ENCODE peak calls at places on chromosomes 2 and 18, in six cellular contexts. C is GM12878, J is HepG2, T is H1, N is K562, Q is SK-N-SH. I is an unnamed sample.

GRCh38 chr2:238921681-238922319 is 73.9 kb downstream of the TWIST2 start:
- DNase-seq in J (no peak), C (no peak), Q (no peak), T (no peak), N (no peak), I (no peak)

GRCh38 chr2:23523651-23524260 is 138.8 kb downstream of the KLHL29 start:
- DNase-seq in J (no peak), N (no peak), Q (no peak), T (no peak), C (no peak), I (no peak)

GRCh38 chr2:72293620-72294019 is 146.0 kb upstream of the CYP26B1 start:
- DNase-seq in C (no peak), N (no peak), Q (no peak), T (no peak), J (no peak), I (no peak)

GRCh38 chr2:182182436-182182835 is 196.8 kb downstream of the PPP1R1C start:
- DNase-seq in J (no peak), Q (no peak), N (no peak), T (no peak), C (no peak), I (no peak)

GRCh38 chr18:60664736-60665135 is 292.2 kb upstream of the MC4R start:
- DNase-seq in C (no peak), Q (no peak), N (no peak), J (no peak), T (no peak), I (no peak)

GRCh38 chr2:169757778-169758177 is 24.1 kb downstream of the KLHL23 start:
- DNase-seq in T (no peak), Q (no peak), N (no peak), C (no peak), J (no peak), I (no peak)

GRCh38 chr18:11501352-11501751 is 108.0 kb upstream of the SLC35G4 start:
- DNase-seq in T (no peak), J (peak; percentile 68), Q (no peak), N (no peak), C (no peak), I (no peak)

GRCh38 chr2:118577202-118577601 is 270.2 kb downstream of the EN1 start:
- DNase-seq in T (no peak), C (no peak), N (no peak), J (no peak), Q (no peak), I (no peak)

DNA sequence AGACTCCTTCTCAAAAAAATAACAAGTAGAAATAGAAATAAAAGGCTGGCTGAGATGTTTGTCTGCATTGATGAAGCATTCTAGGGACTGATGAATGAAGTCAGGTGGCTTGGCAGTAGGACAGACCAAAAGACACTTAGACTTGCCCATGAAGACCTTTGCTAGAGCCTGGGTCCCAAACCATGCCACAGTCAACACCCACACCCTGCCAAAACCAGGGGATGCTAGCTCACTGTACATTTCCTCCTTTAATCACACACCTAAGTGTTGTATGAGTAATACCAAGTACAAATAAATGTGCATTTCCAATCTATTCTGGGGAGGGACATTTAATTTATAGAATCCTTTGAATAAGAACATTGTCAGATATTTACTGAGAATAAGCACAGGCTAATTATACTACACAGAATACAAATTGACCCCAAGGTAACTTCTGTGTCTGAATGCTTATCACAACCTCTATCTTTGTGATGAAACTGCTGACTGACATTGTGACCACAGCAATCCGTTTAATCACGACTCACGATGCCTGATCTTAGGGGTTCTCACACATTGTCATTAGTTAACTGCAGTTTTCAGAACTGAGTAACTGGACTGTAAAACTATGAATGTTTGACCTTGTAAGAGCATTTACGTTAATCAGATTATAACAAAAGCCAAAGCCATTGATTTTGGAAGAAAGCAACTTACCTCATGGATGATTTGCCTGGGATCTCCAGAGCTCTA is 10.5 kb upstream of the NOL10 start:
- DNase-seq in N (no peak), C (no peak), T (no peak), J (no peak), Q (no peak), I (no peak)
- TF ChIP-seq GABPA in N (no peak), C (no peak), T (no peak), J (no peak), Q (no peak), I (no peak)

GRCh38 chr2:101516833-101517690 is 42.1 kb upstream of the RFX8 start:
- DNase-seq in T (no peak), N (no peak), J (peak; percentile 75), C (no peak), Q (no peak), I (peak; percentile 88)
- TF ChIP-seq GABPA in T (no peak), N (no peak), J (no peak), C (no peak), Q (peak; percentile 50), I (peak; percentile 17)

GRCh38 chr2:200335657-200336056 is 29.2 kb downstream of the SPATS2L start:
- DNase-seq in Q (no peak), N (no peak), T (no peak), J (peak; percentile 31), C (no peak), I (no peak)
- TF ChIP-seq GABPA in Q (no peak), N (no peak), T (no peak), J (no peak), C (no peak), I (no peak)

GRCh38 chr2:98175811-98176210 is 88.8 kb downstream of the VWA3B start:
- DNase-seq in C (no peak), T (peak; percentile 36), Q (no peak), J (no peak), N (no peak), I (no peak)
- TF ChIP-seq GABPA in C (no peak), T (no peak), Q (no peak), J (no peak), N (no peak), I (no peak)

GRCh38 chr2:237604960-237605359 is 14.4 kb upstream of the RAB17 start:
- DNase-seq in T (no peak), C (no peak), N (no peak), Q (no peak), J (peak; percentile 64), I (no peak)
- TF ChIP-seq GABPA in T (no peak), C (no peak), N (no peak), Q (no peak), J (no peak), I (no peak)

GRCh38 chr18:31649449-31649848 is 34.9 kb downstream of the B4GALT6 start:
- DNase-seq in T (no peak), Q (no peak), J (no peak), N (no peak), C (no peak), I (no peak)

GRCh38 chr18:31648458-31648857 is 35.9 kb downstream of the B4GALT6 start:
- DNase-seq in T (no peak), C (no peak), J (no peak), N (no peak), Q (no peak), I (no peak)

GRCh38 chr18:31647354-31647753 is 37.0 kb downstream of the B4GALT6 start:
- DNase-seq in C (no peak), J (peak; percentile 26), Q (no peak), N (no peak), T (no peak), I (no peak)

GRCh38 chr18:31649894-31650719 is 34.3 kb downstream of the B4GALT6 start:
- DNase-seq in C (no peak), Q (no peak), T (no peak), J (no peak), N (no peak), I (no peak)

GRCh38 chr18:31648966-31649429 is 35.4 kb downstream of the B4GALT6 start:
- DNase-seq in C (peak; percentile 85), Q (no peak), T (no peak), N (no peak), J (peak; percentile 13), I (no peak)
- TF ChIP-seq GABPA in C (no peak), Q (no peak), T (no peak), N (no peak), J (no peak), I (no peak)

GRCh38 chr18:59220784-59221765 is 1.1 kb downstream of the GRP start:
- DNase-seq in J (no peak), T (no peak), Q (peak; percentile 56), C (no peak), N (no peak), I (no peak)

GRCh38 chr18:59218018-59218417 is 1.9 kb upstream of the GRP start:
- DNase-seq in C (no peak), T (no peak), N (no peak), Q (no peak), J (no peak), I (no peak)

GRCh38 chr18:59220164-59220783 is 316 bp downstream of the GRP start:
- DNase-seq in T (no peak), C (no peak), J (no peak), N (no peak), Q (peak; percentile 59), I (no peak)

GRCh38 chr18:59222341-59222740 is 2.4 kb downstream of the GRP start:
- DNase-seq in T (no peak), C (no peak), N (no peak), Q (no peak), J (no peak), I (no peak)

GRCh38 chr18:59219672-59220163 is at the start of gene GRP:
- DNase-seq in C (no peak), Q (peak; percentile 42), T (no peak), J (no peak), N (no peak), I (no peak)
- TF ChIP-seq GABPA in C (no peak), Q (no peak), T (no peak), J (no peak), N (no peak), I (no peak)

DNA sequence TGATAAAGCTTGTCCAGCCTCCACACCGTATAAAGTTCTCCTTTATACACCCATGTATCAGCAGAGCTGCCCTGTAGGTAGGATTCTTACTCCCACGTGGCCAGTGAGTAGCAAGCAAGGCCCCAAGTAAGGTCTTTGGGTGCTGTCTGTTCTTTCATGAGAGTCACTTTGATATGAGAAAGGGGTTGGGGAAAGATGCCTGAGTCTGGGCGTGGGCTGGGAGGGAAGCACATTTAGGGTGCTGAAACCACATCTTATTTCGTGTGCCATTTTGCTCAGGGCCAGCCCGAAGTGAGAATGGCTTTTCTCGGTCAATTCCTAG is 440 bp upstream of the ITPRIPL1 start:
- DNase-seq in N (no peak), T (no peak), J (no peak), Q (no peak), C (no peak), I (no peak)
- TF ChIP-seq GABPA in N (no peak), T (peak; percentile 10), J (no peak), Q (no peak), C (no peak), I (no peak)

DNA sequence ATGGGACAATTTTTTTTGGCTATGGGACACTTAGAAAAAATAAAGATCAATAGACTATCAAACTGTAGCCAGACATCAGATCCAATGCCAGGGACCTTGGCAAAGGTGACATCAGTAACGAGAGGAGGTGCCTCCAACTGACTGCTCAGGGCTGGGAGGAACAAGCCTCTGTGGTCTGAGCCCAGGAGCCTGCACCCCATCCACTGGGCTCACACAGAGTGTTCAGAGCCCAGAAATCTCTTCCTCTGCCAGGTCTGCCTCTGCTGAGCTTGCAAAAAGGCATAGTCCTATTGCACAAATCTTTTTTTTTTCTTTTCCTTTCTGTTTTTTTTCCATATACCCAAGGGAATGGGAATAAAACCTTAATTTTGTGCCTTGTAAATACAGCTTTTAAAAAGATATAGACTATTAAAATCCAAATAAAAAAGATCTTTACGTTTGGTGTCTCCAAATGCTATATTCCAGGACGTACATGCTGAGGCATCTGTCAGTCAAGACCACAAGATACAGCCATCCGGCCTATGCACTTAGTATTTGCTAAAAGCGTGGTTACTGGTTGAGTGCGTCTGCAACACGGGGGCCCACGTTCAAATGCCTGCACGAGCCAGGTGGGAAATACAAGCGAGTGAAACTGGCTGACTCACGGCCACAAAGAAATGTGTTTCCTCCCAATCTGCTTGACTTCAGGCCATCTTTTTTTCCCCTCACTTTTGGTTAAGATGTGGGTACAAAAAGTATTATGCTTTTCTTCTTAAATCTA is 7.8 kb upstream of the ARHGAP25 start:
- DNase-seq in T (no peak), C (peak; percentile 68), Q (no peak), J (no peak), N (no peak), I (peak; percentile 90)
- TF ChIP-seq GABPA in T (no peak), C (peak; percentile 15), Q (no peak), J (no peak), N (no peak), I (peak; percentile 4)

I was measured in HL-60.